ENCODE peak calls at places on chromosomes 2 and 18, in five cellular contexts. F, L, H, W and M are unnamed samples.

GRCh38 chr2:15606481-15607441 is 15.1 kb downstream of the DDX1 start:
- DNase-seq in F (no peak), W (no peak), L (no peak), H (no peak), M (no peak)

GRCh38 chr18:63142502-63143045 is 177.0 kb downstream of the BCL2 start:
- DNase-seq in L (no peak), H (no peak), F (no peak), W (no peak), M (no peak)

GRCh38 chr2:5690231-5690630 is 2.0 kb upstream of the SOX11 start:
- DNase-seq in W (no peak), H (no peak), L (no peak), F (no peak), M (peak)

GRCh38 chr2:2751715-2752315 is 420.7 kb upstream of the MYT1L start:
- DNase-seq in L (no peak), W (no peak), F (no peak), H (no peak), M (no peak)

GRCh38 chr2:231181848-231182247 is 16.6 kb upstream of the ARMC9 start:
- DNase-seq in H (peak), W (peak), F (no peak), L (no peak), M (peak)

GRCh38 chr2:47904903-47905453 is 1.3 kb downstream of the FBXO11 start:
- DNase-seq in H (peak), L (no peak), W (peak), F (peak), M (no peak)

GRCh38 chr18:11857177-11857887 is 6.1 kb downstream of the CHMP1B start:
- DNase-seq in W (peak), H (peak), F (no peak), L (peak), M (peak)

GRCh38 chr18:9290171-9290570 is 44.4 kb upstream of the TWSG1 start:
- DNase-seq in W (peak), L (no peak), H (no peak), F (no peak), M (no peak)

DNA sequence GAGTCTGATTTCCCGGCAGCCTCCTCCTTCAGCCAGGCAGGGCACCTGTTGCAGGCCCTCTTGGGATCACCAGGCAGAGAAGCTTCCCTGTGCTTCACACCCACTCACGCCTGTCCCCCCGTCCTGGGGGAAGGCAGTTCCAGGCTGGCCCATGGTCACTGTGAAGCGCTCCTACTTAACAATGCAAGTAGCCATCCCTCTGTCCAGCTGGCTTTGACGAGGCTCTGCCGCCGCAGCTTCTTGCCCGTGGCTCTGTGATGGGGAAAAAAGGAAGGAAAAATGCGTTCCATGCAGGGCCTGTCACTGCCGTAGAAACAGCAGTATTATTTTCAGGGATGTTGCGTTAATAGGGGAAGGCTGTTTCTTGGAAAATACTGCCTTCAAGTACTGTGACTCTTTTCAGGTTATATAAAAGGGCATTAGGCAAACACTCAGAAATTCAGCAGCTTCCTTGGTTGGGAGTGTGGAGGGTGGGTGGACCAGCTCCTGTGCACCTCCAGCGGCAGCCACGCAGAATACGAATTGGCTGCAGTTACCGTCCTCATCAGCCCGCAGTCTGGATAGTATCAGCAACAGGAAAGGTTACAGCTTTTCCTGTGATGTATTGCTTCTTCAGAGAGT is 232.3 kb downstream of the KLHL29 start:
- DNase-seq in F (peak), L (no peak), H (no peak), W (no peak), M (no peak)
- H3K27ac ChIP-seq in F (peak), L (no peak), H (no peak), W (no peak), M (no peak)

DNA sequence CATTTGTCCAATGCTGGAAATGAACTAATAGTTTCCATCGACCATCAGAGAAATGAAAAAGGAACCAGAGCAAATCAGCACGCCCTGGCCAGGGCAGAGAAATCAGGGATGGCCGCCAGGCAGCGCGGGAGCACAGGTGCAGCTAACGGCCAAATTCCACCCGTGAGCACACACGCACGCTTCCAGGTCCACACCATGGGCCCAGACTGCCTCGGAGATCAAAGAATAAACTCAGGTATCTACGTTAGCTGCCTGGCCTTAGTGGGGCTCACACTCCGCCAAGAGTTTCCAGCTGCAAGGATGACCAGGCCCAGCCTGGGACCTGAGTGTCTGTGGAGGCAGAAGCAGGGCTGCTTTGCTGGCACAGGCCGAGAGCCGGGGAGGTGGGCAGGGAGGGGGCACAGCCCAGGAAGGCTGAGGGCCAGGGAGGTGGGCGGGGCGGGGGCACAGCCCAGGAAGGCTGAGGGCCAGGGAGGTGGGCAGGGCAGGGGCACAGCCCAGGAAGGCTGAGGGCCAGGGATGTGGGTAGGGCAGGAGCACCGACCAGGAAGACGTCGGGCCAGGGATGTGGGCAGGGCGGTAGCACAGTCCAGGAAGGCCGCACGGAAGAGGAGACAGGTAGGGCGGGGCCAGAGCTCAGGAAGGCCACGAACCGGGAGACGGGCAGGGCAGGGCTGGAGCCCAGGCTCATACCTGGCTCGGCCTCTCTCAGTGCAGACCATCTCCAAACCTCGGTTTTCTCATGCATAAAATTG is 43.2 kb upstream of the SALL3 start:
- DNase-seq in F (no peak), L (no peak), W (no peak), H (no peak), M (no peak)
- H3K4me3 ChIP-seq in F (no peak), L (no peak), W (no peak), H (no peak), M (no peak)

DNA sequence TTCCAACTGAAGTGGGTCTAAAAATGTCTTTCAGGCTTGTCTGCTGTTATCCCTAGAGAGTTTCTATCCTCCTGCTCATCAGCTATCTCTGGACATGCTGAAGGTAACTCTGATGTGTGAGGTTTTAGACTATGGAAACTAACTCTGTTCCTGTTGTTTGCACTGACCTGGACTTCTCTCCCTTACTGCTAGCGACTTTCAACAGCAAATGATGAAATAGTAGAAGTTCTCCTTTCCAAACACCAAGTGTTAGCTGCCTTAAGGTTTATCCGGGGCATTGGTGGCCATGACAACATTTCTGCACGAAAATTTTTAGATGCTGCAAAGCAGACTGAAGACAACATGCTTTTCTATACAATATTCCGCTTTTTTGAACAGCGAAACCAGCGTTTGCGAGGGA is 26.9 kb downstream of the RMC1 start:
- DNase-seq in H (peak), L (no peak), W (no peak), F (no peak), M (no peak)
- H3K27ac ChIP-seq in H (peak), L (peak), W (no peak), F (no peak), M (peak)

GRCh38 chr2:19898592-19899329 is 3.0 kb downstream of the TTC32 start:
- DNase-seq in F (no peak), H (peak), W (no peak), L (no peak), M (no peak)
- H3K4me3 ChIP-seq in F (no peak), H (no peak), W (no peak), L (no peak), M (no peak)

DNA sequence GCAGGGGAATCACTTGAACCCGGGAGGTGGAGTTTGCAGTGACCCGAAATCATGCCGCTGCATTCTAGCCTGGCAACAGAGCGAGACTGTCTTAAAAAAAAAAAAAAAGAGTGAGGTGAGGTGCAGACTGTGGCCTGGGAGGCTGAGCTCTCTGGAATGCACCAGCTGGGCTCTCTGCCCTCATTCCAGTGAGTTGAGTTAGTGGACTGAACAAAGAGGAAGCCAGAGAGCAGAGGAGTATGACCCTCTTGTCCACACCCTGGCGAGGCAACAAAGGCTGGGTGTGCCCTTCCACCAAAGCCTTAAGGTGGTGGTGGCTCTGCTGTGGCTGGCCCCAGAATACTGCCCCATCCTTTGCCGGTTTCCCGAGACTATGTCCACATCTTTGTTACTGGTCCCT is 71.3 kb upstream of the ACKR3 start:
- DNase-seq in W (peak), F (no peak), H (no peak), L (no peak), M (no peak)
- H3K27ac ChIP-seq in W (no peak), F (no peak), H (no peak), L (no peak), M (no peak)

DNA sequence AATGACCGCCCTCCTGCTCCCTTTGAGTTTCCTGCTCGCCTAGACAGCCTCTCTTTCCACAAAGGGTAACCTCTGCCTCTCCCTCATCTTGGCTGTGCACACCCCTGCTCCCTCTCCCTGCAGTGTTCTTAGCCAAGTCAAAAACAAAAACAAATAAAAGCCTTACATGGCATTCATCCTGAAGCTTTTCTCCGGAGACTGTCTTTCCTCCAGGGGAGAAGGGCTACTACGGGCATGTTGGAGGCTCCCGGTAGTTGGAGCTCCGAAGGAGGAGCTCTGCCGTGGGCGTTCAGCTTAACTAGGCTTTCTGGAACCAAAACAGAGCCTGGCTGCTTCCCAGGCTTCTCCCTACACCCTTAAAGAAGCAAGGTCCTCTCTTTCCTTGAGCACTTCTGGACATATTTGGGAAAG is 104.2 kb downstream of the TPGS2 start:
- DNase-seq in W (no peak), L (no peak), F (no peak), H (no peak), M (no peak)
- H3K4me3 ChIP-seq in W (no peak), L (no peak), F (no peak), H (no peak), M (no peak)